ENCODE peak calls at places on chromosomes 6 and 20, in six cellular contexts. B, A, Q, W, L and F are unnamed samples.

GRCh38 chr6:102944475-102944874 is 1551.0 kb downstream of the GRIK2 start:
- DNase-seq in A (no peak), B (no peak), L (no peak), Q (no peak), W (no peak), F (no peak)

GRCh38 chr20:38325905-38326304 is 20.4 kb upstream of the LBP start:
- DNase-seq in W (no peak), A (no peak), Q (no peak), B (no peak), L (no peak), F (no peak)

GRCh38 chr6:148934534-148934933 is 187.7 kb downstream of the UST start:
- DNase-seq in Q (peak; percentile 28), W (peak; percentile 46), L (peak; percentile 23), B (no peak), A (no peak), F (no peak)

GRCh38 chr6:152642578-152643375 is 5.6 kb upstream of the SYNE1 start:
- DNase-seq in W (peak; percentile 36), Q (peak; percentile 73), L (no peak), B (no peak), A (no peak), F (peak; percentile 77)

GRCh38 chr6:132279592-132280139 is 121.6 kb downstream of the MOXD1 start:
- DNase-seq in A (peak; percentile 66), Q (peak; percentile 67), W (peak; percentile 58), L (peak; percentile 77), B (peak; percentile 28), F (peak; percentile 88)

GRCh38 chr20:2032168-2032567 is 38.3 kb upstream of the PDYN start:
- DNase-seq in L (no peak), W (no peak), A (no peak), Q (no peak), B (no peak), F (peak; percentile 37)

GRCh38 chr20:3710027-3710426 is 2.4 kb downstream of the SIGLEC1 start:
- DNase-seq in A (no peak), L (no peak), W (no peak), Q (no peak), B (no peak), F (no peak)

GRCh38 chr6:158381214-158381613 is 68.9 kb downstream of the TULP4 start:
- DNase-seq in Q (no peak), W (no peak), B (no peak), L (no peak), A (no peak), F (no peak)

GRCh38 chr6:87487555-87487954 is 14.8 kb downstream of the SLC35A1 start:
- DNase-seq in W (peak; percentile 41), B (no peak), Q (no peak), A (no peak), L (no peak), F (no peak)

GRCh38 chr20:38726849-38727601 is 2.7 kb downstream of the SLC32A1 start:
- DNase-seq in W (no peak), B (no peak), A (no peak), L (no peak), Q (no peak), F (peak; percentile 93)

GRCh38 chr6:35299674-35300073 is 2.1 kb downstream of the DEF6 start:
- DNase-seq in A (peak; percentile 67), B (no peak), Q (peak; percentile 48), L (peak; percentile 64), W (no peak), F (no peak)

GRCh38 chr20:34925341-34925740 is 30.3 kb downstream of the GSS start:
- DNase-seq in L (no peak), B (no peak), A (no peak), Q (no peak), W (no peak), F (no peak)

GRCh38 chr6:166056637-166057036 is 111.0 kb downstream of the TBXT start:
- DNase-seq in Q (peak; percentile 60), B (no peak), L (no peak), A (no peak), W (peak; percentile 84), F (no peak)

GRCh38 chr6:7140631-7141366 is 33.0 kb downstream of the RREB1 start:
- DNase-seq in B (no peak), Q (peak; percentile 89), A (peak; percentile 92), W (peak; percentile 73), L (peak; percentile 91), F (peak; percentile 89)

GRCh38 chr20:38805958-38806854 is 709 bp downstream of the PPP1R16B start:
- DNase-seq in B (no peak), L (peak; percentile 38), Q (no peak), W (no peak), A (no peak), F (peak; percentile 42)

GRCh38 chr20:61949363-61949713 is 116.3 kb downstream of the TAF4 start:
- DNase-seq in L (no peak), B (no peak), W (no peak), Q (no peak), A (peak; percentile 11), F (no peak)

GRCh38 chr6:22888147-22888831 is 318.9 kb downstream of the HDGFL1 start:
- DNase-seq in Q (no peak), B (no peak), L (no peak), W (peak; percentile 75), A (no peak), F (no peak)

GRCh38 chr20:48986899-48987298 is 59.2 kb upstream of the CSE1L start:
- DNase-seq in B (no peak), Q (no peak), A (no peak), W (no peak), L (no peak), F (no peak)

GRCh38 chr6:43708857-43709653 is 21.5 kb upstream of the MRPS18A start:
- DNase-seq in L (no peak), B (no peak), A (no peak), Q (no peak), W (peak; percentile 87), F (no peak)

GRCh38 chr6:14117158-14118090 is at the start of gene CD83:
- DNase-seq in Q (peak; percentile 34), A (peak; percentile 72), W (peak; percentile 51), L (peak; percentile 80), B (no peak), F (peak; percentile 75)
- H3K27ac ChIP-seq in Q (peak within 1 kb of the TSS; percentile 50), A (no peak within 1 kb of the TSS), W (no peak within 1 kb of the TSS), L (peak within 1 kb of the TSS; percentile 63), B (peak within 1 kb of the TSS; percentile 28), F (no peak within 1 kb of the TSS)

GRCh38 chr6:134721095-134721400 is 228.9 kb downstream of the ALDH8A1 start:
- DNase-seq in L (no peak), A (no peak), W (no peak), B (no peak), Q (no peak), F (no peak)

GRCh38 chr6:134725590-134725989 is 224.3 kb downstream of the ALDH8A1 start:
- DNase-seq in W (no peak), L (no peak), B (no peak), Q (no peak), A (no peak), F (no peak)

GRCh38 chr6:134722429-134722828 is 227.5 kb downstream of the ALDH8A1 start:
- DNase-seq in B (no peak), L (no peak), W (no peak), A (no peak), Q (no peak), F (no peak)

GRCh38 chr6:134724653-134725340 is 225.1 kb downstream of the ALDH8A1 start:
- DNase-seq in Q (peak; percentile 37), W (peak; percentile 69), A (no peak), B (no peak), L (no peak), F (no peak)

GRCh38 chr6:134722996-134723871 is 226.7 kb downstream of the ALDH8A1 start:
- DNase-seq in A (no peak), B (no peak), W (no peak), Q (no peak), L (no peak), F (no peak)
- H3K4me1 ChIP-seq in A (peaks cover 50% of the 10 kb centered on the region), B (no peaks in the 10 kb centered on the region), W (peaks cover 15% of the 10 kb centered on the region), Q (peaks cover 8% of the 10 kb centered on the region), L (peaks cover 30% of the 10 kb centered on the region), F (no peaks in the 10 kb centered on the region)

GRCh38 chr6:31927242-31927867 is at the start of gene C2:
- DNase-seq in A (no peak), Q (no peak), W (no peak), B (no peak), L (no peak), F (no peak)

GRCh38 chr6:31920803-31921202 is 6.7 kb upstream of the C2 start:
- DNase-seq in Q (no peak), L (no peak), A (no peak), B (no peak), W (no peak), F (no peak)

GRCh38 chr6:31919624-31920303 is 7.8 kb upstream of the C2 start:
- DNase-seq in Q (no peak), B (no peak), W (no peak), A (no peak), L (no peak), F (no peak)

GRCh38 chr6:31918069-31918725 is 9.3 kb upstream of the C2 start:
- DNase-seq in W (no peak), Q (no peak), A (no peak), L (no peak), B (no peak), F (no peak)

DNA sequence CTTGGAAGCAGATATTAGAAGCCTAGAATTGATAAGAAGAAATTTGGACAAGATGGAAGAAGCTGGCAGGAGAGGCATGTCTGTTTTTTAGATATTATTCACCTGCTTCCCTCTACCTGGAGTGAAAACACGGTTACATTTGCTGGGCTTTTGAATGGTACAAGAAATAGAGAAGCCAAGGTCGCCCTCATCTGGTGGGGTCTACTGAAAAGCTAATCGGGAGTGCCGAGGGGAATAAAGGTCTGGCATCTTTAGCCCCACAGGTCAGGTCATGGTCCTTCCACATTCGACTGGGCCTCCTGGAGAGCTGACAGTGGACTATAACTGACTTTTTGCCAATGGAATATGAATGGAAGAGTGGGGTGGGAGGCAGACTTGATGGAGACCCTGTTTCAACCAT is 4.6 kb upstream of the C2 start:
- DNase-seq in L (no peak), B (no peak), A (no peak), Q (no peak), W (no peak), F (peak; percentile 39)
- TF ChIP-seq CTCF in L (no peak), B (no peak), A (no peak), Q (no peak), W (peak; percentile 36), F (peak; percentile 36)

GRCh38 chr6:10416863-10417641 is 2.2 kb upstream of the TFAP2A start:
- DNase-seq in A (no peak), Q (no peak), B (no peak), W (no peak), L (no peak), F (peak; percentile 75)

GRCh38 chr6:10417681-10418104 is 2.8 kb upstream of the TFAP2A start:
- DNase-seq in L (no peak), A (no peak), W (no peak), Q (no peak), B (no peak), F (peak; percentile 58)

GRCh38 chr6:10418862-10419748 is 4.2 kb upstream of the TFAP2A start:
- DNase-seq in L (no peak), A (peak; percentile 72), Q (no peak), B (no peak), W (peak; percentile 65), F (peak; percentile 57)

GRCh38 chr6:10419749-10420545 is 5.1 kb upstream of the TFAP2A start:
- DNase-seq in B (no peak), W (no peak), L (no peak), Q (no peak), A (peak; percentile 74), F (no peak)

DNA sequence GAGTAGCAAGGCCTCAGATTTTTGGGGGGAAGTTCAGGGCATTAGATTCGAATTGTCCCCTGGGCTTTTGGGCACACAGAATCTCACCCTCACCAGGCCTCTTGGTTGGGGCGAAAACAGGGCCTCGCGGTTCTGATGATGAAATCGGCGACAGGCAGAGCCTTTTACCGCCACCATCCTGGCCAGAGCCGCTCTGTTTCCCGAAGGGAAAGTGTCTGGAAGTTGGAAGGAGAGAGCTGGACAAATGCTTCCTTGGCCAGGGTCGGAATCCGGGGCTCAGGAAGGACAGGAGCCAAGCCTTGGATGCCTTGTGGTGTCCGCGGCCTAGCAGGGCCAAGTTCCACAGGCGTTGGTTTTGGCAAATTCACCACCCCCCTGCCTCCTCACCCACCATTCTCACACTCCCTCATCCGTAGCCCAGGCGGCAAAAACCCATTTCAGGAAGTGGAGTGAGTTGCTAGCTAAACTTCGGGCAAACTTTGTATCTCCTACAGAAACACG is 3.5 kb upstream of the TFAP2A start:
- DNase-seq in W (no peak), Q (no peak), L (no peak), B (no peak), A (no peak), F (no peak)
- H3K27ac ChIP-seq in W (no peak overlapping the region), Q (no peak overlapping the region), L (no peak overlapping the region), B (peak overlapping the region; percentile 100), A (peak overlapping the region; percentile 98), F (no peak overlapping the region)